ENCODE peak calls at places on chromosomes 4 and X, in five cellular contexts. N is heart left ventricle, M is HEK293T, S is mucosa of descending colon, W is pons. Q is an unnamed sample.

GRCh38 chrX:68504237-68504636 is 5.4 kb downstream of the YIPF6 start:
- DNase-seq in W (no peak), S (no peak), M (no peak), N (no peak), Q (no peak)

GRCh38 chr4:6095023-6095817 is 77.0 kb upstream of the C4orf50 start:
- DNase-seq in S (no peak), N (no peak), M (no peak), W (no peak), Q (peak)

GRCh38 chr4:40550900-40551546 is 78.6 kb downstream of the RBM47 start:
- DNase-seq in N (no peak), W (peak), S (no peak), M (no peak), Q (no peak)

GRCh38 chr4:4217123-4217522 is 9.6 kb downstream of the OTOP1 start:
- DNase-seq in N (no peak), S (no peak), M (no peak), W (no peak), Q (no peak)

GRCh38 chrX:131752493-131753198 is 208.8 kb downstream of the OR13H1 start:
- DNase-seq in S (no peak), N (no peak), M (no peak), W (no peak), Q (peak)

GRCh38 chrX:155048997-155049619 is 21.8 kb downstream of the CMC4 start:
- DNase-seq in S (no peak), W (peak), M (peak), N (peak), Q (peak)

GRCh38 chrX:115233497-115234219 is at the start of gene LRCH2:
- DNase-seq in N (peak), W (no peak), M (peak), S (peak), Q (peak)

GRCh38 chr4:142363686-142364085 is 482.4 kb downstream of the INPP4B start:
- DNase-seq in W (no peak), N (no peak), S (no peak), M (no peak), Q (no peak)

GRCh38 chrX:136725446-136726104 is 55.2 kb downstream of the ARHGEF6 start:
- DNase-seq in W (no peak), M (no peak), N (no peak), S (no peak), Q (peak)

GRCh38 chr4:23889814-23890269 is at the start of gene PPARGC1A:
- DNase-seq in S (peak), N (peak), W (peak), M (peak), Q (peak)

GRCh38 chrX:8139713-8140112 is 31.4 kb downstream of the VCX2 start:
- DNase-seq in N (no peak), W (no peak), M (no peak), S (no peak), Q (peak)

GRCh38 chr4:47222276-47222675 is 190.9 kb downstream of the GABRB1 start:
- DNase-seq in S (no peak), W (no peak), N (no peak), M (no peak), Q (no peak)

GRCh38 chr4:132114885-132115284 is 1034.2 kb upstream of the PCDH10 start:
- DNase-seq in W (no peak), N (no peak), M (no peak), S (no peak), Q (no peak)

GRCh38 chr4:30295652-30296051 is 424.5 kb upstream of the PCDH7 start:
- DNase-seq in M (no peak), N (no peak), W (no peak), S (no peak), Q (no peak)

GRCh38 chr4:145635117-145635516 is 15.9 kb downstream of the MMAA start:
- DNase-seq in W (no peak), N (no peak), S (no peak), M (no peak), Q (no peak)

GRCh38 chr4:33184684-33185083 is 2464.5 kb downstream of the PCDH7 start:
- DNase-seq in W (peak), N (no peak), M (no peak), S (no peak), Q (no peak)

GRCh38 chrX:17703201-17703600 is 34.1 kb upstream of the SCML1 start:
- DNase-seq in M (no peak), S (no peak), N (no peak), W (no peak), Q (no peak)

GRCh38 chr4:28744066-28744465 is 1883.4 kb downstream of the STIM2 start:
- DNase-seq in W (no peak), N (no peak), M (no peak), S (no peak), Q (no peak)

GRCh38 chr4:56468097-56468422 is 643 bp downstream of the SRP72 start:
- DNase-seq in N (no peak), W (peak), M (peak), S (no peak), Q (no peak)

GRCh38 chr4:38751341-38752043 is 31.3 kb downstream of the TLR10 start:
- DNase-seq in S (no peak), M (no peak), N (no peak), W (no peak), Q (no peak)

GRCh38 chrX:7159132-7159861 is 11.3 kb upstream of the PUDP start:
- DNase-seq in M (no peak), S (no peak), N (no peak), W (no peak), Q (peak)

GRCh38 chr4:40307627-40308497 is 27.3 kb upstream of the CHRNA9 start:
- DNase-seq in N (peak), M (no peak), S (peak), W (peak), Q (no peak)

Q was measured in stromal cell of bone marrow.